ENCODE peak calls at places on chromosomes 7 and 10, in four cellular contexts. One of them, this sample, is unnamed. For H3K9me3, the result is how much of the 10 kb centered on the place peaks cover.

GRCh38 chr7:20351901-20352300 is 21.2 kb downstream of the ITGB8 start:
- DNase-seq in A549: no peak
- DNase-seq in CD4-positive, alpha-beta memory T cell: no peak
- DNase-seq in MM.1S: no peak
- DNase-seq in this sample: no peak

GRCh38 chr10:127991543-127992255 is 84.8 kb downstream of the PTPRE start:
- DNase-seq in A549: no peak
- DNase-seq in CD4-positive, alpha-beta memory T cell: no peak
- DNase-seq in MM.1S: no peak
- DNase-seq in this sample: no peak

GRCh38 chr10:70672993-70673928 is 955 bp downstream of the ADAMTS14 start:
- DNase-seq in A549: peak
- DNase-seq in CD4-positive, alpha-beta memory T cell: no peak
- DNase-seq in MM.1S: no peak
- DNase-seq in this sample: no peak

GRCh38 chr10:91312031-91312733 is 91.7 kb downstream of the PCGF5 start:
- DNase-seq in A549: no peak
- DNase-seq in CD4-positive, alpha-beta memory T cell: no peak
- DNase-seq in MM.1S: no peak
- DNase-seq in this sample: no peak

GRCh38 chr7:106865130-106866115 is at the start of gene PIK3CG:
- DNase-seq in A549: no peak
- DNase-seq in CD4-positive, alpha-beta memory T cell: peak
- DNase-seq in MM.1S: peak
- DNase-seq in this sample: no peak

GRCh38 chr10:47241946-47242900 is 57.8 kb upstream of the GDF10 start:
- DNase-seq in A549: no peak
- DNase-seq in CD4-positive, alpha-beta memory T cell: no peak
- DNase-seq in MM.1S: no peak
- DNase-seq in this sample: no peak

GRCh38 chr10:50347394-50347802 is 96.1 kb upstream of the ASAH2 start:
- DNase-seq in A549: no peak
- DNase-seq in CD4-positive, alpha-beta memory T cell: no peak
- DNase-seq in MM.1S: no peak
- DNase-seq in this sample: no peak

GRCh38 chr10:70176441-70176840 is 6.1 kb upstream of the SAR1A start:
- DNase-seq in A549: no peak
- DNase-seq in CD4-positive, alpha-beta memory T cell: no peak
- DNase-seq in MM.1S: no peak
- DNase-seq in this sample: no peak

GRCh38 chr7:69540275-69540674 is 58.0 kb upstream of the AUTS2 start:
- DNase-seq in A549: no peak
- DNase-seq in CD4-positive, alpha-beta memory T cell: no peak
- DNase-seq in MM.1S: no peak
- DNase-seq in this sample: no peak

GRCh38 chr7:38929460-38930171 is 20.6 kb upstream of the VPS41 start:
- DNase-seq in A549: no peak
- DNase-seq in CD4-positive, alpha-beta memory T cell: no peak
- DNase-seq in MM.1S: no peak
- DNase-seq in this sample: no peak

GRCh38 chr10:96334888-96335526 is 23.8 kb downstream of the OPALIN start:
- DNase-seq in A549: peak
- DNase-seq in CD4-positive, alpha-beta memory T cell: no peak
- DNase-seq in MM.1S: peak
- DNase-seq in this sample: no peak

GRCh38 chr7:156475179-156475578 is 165.4 kb upstream of the RNF32 start:
- DNase-seq in A549: no peak
- DNase-seq in CD4-positive, alpha-beta memory T cell: no peak
- DNase-seq in MM.1S: no peak
- DNase-seq in this sample: no peak

GRCh38 chr10:96588601-96589419 is 2.0 kb upstream of the TM9SF3 start:
- DNase-seq in A549: no peak
- DNase-seq in CD4-positive, alpha-beta memory T cell: no peak
- DNase-seq in MM.1S: no peak
- DNase-seq in this sample: no peak

GRCh38 chr7:111113263-111114017 is 22.5 kb downstream of the LRRN3 start:
- DNase-seq in A549: peak
- DNase-seq in CD4-positive, alpha-beta memory T cell: no peak
- DNase-seq in MM.1S: no peak
- DNase-seq in this sample: no peak

GRCh38 chr7:32872421-32872820 is 19.1 kb downstream of the KBTBD2 start:
- DNase-seq in A549: no peak
- DNase-seq in CD4-positive, alpha-beta memory T cell: no peak
- DNase-seq in MM.1S: no peak
- DNase-seq in this sample: no peak

GRCh38 chr7:54069843-54070242 is 472.3 kb upstream of the VSTM2A start:
- DNase-seq in A549: no peak
- DNase-seq in CD4-positive, alpha-beta memory T cell: no peak
- DNase-seq in MM.1S: no peak
- DNase-seq in this sample: no peak

GRCh38 chr7:156616269-156617202 is 24.0 kb upstream of the RNF32 start:
- DNase-seq in A549: no peak
- DNase-seq in CD4-positive, alpha-beta memory T cell: peak
- DNase-seq in MM.1S: no peak
- DNase-seq in this sample: no peak

GRCh38 chr10:93751832-93752231 is 5.9 kb upstream of the LGI1 start:
- DNase-seq in A549: peak
- DNase-seq in CD4-positive, alpha-beta memory T cell: peak
- DNase-seq in MM.1S: no peak
- DNase-seq in this sample: no peak

GRCh38 chr10:128087884-128088695 is 38.1 kb downstream of the MKI67 start:
- DNase-seq in A549: peak
- DNase-seq in CD4-positive, alpha-beta memory T cell: no peak
- DNase-seq in MM.1S: peak
- DNase-seq in this sample: no peak

GRCh38 chr10:3048114-3049019 is 19.0 kb upstream of the PFKP start:
- DNase-seq in A549: no peak
- DNase-seq in CD4-positive, alpha-beta memory T cell: no peak
- DNase-seq in MM.1S: no peak
- DNase-seq in this sample: no peak

GRCh38 chr7:50684011-50684701 is 98.5 kb downstream of the GRB10 start:
- DNase-seq in A549: no peak
- DNase-seq in CD4-positive, alpha-beta memory T cell: no peak
- DNase-seq in MM.1S: no peak
- DNase-seq in this sample: no peak

GRCh38 chr7:132511387-132511786 is 64.9 kb downstream of the PLXNA4 start:
- DNase-seq in A549: no peak
- DNase-seq in CD4-positive, alpha-beta memory T cell: no peak
- DNase-seq in MM.1S: peak
- DNase-seq in this sample: no peak

GRCh38 chr7:139666501-139666900 is 111.3 kb downstream of the HIPK2 start:
- DNase-seq in A549: no peak
- DNase-seq in CD4-positive, alpha-beta memory T cell: no peak
- DNase-seq in MM.1S: no peak
- DNase-seq in this sample: no peak

GRCh38 chr10:120428754-120429153 is 28.3 kb upstream of the PLPP4 start:
- DNase-seq in A549: no peak
- DNase-seq in CD4-positive, alpha-beta memory T cell: no peak
- DNase-seq in MM.1S: no peak
- DNase-seq in this sample: no peak

GRCh38 chr7:55260171-55260570 is 105.0 kb upstream of the LANCL2 start:
- DNase-seq in A549: no peak
- DNase-seq in CD4-positive, alpha-beta memory T cell: no peak
- DNase-seq in MM.1S: no peak
- DNase-seq in this sample: no peak

GRCh38 chr7:107408349-107408748 is 61.5 kb upstream of the GPR22 start:
- DNase-seq in A549: no peak
- DNase-seq in CD4-positive, alpha-beta memory T cell: no peak
- DNase-seq in MM.1S: no peak
- DNase-seq in this sample: no peak

GRCh38 chr10:70518695-70519094 is 40.1 kb downstream of the PALD1 start:
- DNase-seq in A549: no peak
- DNase-seq in CD4-positive, alpha-beta memory T cell: no peak
- DNase-seq in MM.1S: no peak
- DNase-seq in this sample: no peak

DNA sequence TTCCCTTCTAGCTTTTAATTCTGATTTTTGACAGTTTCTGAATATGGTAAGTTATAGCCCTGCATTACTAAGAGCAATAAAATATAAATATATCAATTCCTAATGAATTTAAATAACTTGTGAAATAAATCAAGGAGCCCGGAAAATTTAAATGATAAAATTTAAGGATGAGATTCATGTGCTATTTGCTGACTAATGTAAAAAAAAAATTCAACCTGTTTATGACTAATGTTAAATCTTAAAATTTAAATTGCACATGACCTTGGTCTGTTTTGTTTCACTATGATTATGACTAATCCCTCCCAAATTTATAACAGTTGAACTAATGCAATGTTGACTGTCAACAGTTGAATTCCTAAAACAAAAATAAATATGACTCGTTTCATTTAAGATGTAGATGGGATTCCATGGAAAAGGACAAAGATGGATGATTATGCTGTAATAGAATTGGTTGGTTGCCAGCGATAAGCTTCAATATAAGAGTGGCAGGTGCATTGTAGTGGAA is 419.9 kb downstream of the NRG3 start:
- DNase-seq in A549: no peak
- DNase-seq in CD4-positive, alpha-beta memory T cell: no peak
- DNase-seq in MM.1S: no peak
- DNase-seq in this sample: no peak
- H3K9me3 ChIP-seq in A549: under half
- H3K9me3 ChIP-seq in CD4-positive, alpha-beta memory T cell: under half
- H3K9me3 ChIP-seq in MM.1S: under half
- H3K9me3 ChIP-seq in this sample: under half

GRCh38 chr7:158309844-158310763 is 277.5 kb downstream of the PTPRN2 start:
- DNase-seq in A549: no peak
- DNase-seq in CD4-positive, alpha-beta memory T cell: no peak
- DNase-seq in MM.1S: no peak
- DNase-seq in this sample: no peak
- H3K9me3 ChIP-seq in A549: under half
- H3K9me3 ChIP-seq in CD4-positive, alpha-beta memory T cell: under half
- H3K9me3 ChIP-seq in MM.1S: under half
- H3K9me3 ChIP-seq in this sample: under half

GRCh38 chr10:37703833-37704382 is 153.5 kb downstream of the ZNF248 start:
- DNase-seq in A549: no peak
- DNase-seq in CD4-positive, alpha-beta memory T cell: no peak
- DNase-seq in MM.1S: no peak
- DNase-seq in this sample: no peak

GRCh38 chr10:37704566-37704965 is 152.8 kb downstream of the ZNF248 start:
- DNase-seq in A549: no peak
- DNase-seq in CD4-positive, alpha-beta memory T cell: no peak
- DNase-seq in MM.1S: no peak
- DNase-seq in this sample: no peak

GRCh38 chr10:37700886-37701780 is 156.3 kb downstream of the ZNF248 start:
- DNase-seq in A549: no peak
- DNase-seq in CD4-positive, alpha-beta memory T cell: no peak
- DNase-seq in MM.1S: peak
- DNase-seq in this sample: no peak

GRCh38 chr10:37703074-37703473 is 154.3 kb downstream of the ZNF248 start:
- DNase-seq in A549: no peak
- DNase-seq in CD4-positive, alpha-beta memory T cell: no peak
- DNase-seq in MM.1S: no peak
- DNase-seq in this sample: no peak

DNA sequence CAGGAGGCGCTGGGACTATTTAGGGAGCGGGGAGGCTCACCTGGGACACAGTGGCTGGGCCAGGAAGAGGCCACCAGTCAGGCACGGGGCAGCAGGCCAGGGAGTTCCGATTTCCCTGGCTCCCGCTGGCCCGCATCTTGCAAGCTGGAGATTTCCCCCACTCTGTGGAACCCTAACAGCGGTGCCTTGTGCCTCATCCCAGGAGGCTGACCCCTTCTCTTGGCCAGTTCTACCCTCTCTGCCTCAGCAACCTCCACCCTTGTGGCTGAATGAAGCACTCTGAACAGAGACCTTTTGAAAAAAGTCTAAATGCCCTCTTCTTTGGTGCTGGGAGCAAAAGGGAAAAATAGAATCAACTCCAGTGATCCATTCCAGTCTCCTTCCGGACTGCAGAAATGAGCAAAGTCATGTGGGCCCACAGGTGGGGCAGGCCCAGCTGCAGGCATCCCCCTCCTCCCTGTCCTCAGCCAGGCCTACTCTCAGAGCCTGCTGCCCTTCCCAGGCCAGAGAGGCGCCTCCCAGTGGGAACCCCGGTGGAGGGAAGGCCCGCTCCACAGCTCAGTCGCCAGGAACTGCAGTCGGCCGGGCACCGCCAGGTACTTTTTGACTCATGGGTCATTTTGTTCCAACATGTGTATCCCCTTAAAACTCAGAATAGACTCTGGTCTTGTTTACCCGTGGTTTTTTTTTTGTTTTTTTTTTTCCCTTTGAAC is 155.5 kb downstream of the ZNF248 start:
- DNase-seq in A549: no peak
- DNase-seq in CD4-positive, alpha-beta memory T cell: no peak
- DNase-seq in MM.1S: no peak
- DNase-seq in this sample: no peak
- H3K9me3 ChIP-seq in A549: under half
- H3K9me3 ChIP-seq in CD4-positive, alpha-beta memory T cell: under half
- H3K9me3 ChIP-seq in MM.1S: under half
- H3K9me3 ChIP-seq in this sample: under half

DNA sequence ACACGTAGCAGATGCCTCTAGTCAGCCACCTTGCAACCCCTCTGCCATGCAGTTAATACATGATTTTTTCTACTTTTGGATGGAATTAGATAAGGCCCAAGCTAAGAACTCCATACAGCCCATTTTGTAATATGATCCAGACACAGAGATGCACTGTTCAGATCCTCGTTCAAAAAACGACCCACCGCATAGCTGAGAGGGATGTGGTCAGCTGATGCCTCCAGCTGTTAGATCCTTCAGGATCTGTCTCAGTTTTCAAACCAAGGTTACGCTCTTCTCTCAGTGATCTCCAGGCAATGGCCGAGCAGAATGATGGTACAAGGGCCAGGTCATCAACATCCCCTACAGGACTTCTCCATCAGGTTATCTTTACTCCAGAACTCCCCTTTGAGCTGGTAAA is 881.7 kb upstream of the C7orf33 start:
- DNase-seq in A549: no peak
- DNase-seq in CD4-positive, alpha-beta memory T cell: no peak
- DNase-seq in MM.1S: no peak
- DNase-seq in this sample: no peak
- H3K9me3 ChIP-seq in A549: under half
- H3K9me3 ChIP-seq in CD4-positive, alpha-beta memory T cell: under half
- H3K9me3 ChIP-seq in MM.1S: under half
- H3K9me3 ChIP-seq in this sample: under half